ENCODE peak calls at places on chromosomes 4 and X, in nine cellular contexts. M, B, D, I, F, E, W, K and Q are unnamed samples.
A peak's percentile ranks its signal among the peaks of the same experiment; 100 is the strongest.

GRCh38 chr4:76582817-76583087 is 147.7 kb downstream of the SHROOM3 start:
- DNase-seq in I (no peak), B (no peak), F (no peak), E (no peak), D (no peak), K (no peak), W (no peak), M (no peak), Q (no peak)

GRCh38 chrX:31353095-31353494 is 281.3 kb upstream of the FTHL17 start:
- DNase-seq in E (no peak), I (peak; percentile 76), W (no peak), F (no peak), B (no peak), K (peak; percentile 83), M (no peak), D (no peak), Q (no peak)

GRCh38 chr4:41212221-41213203 is 1.8 kb downstream of the APBB2 start:
- DNase-seq in D (no peak), F (peak; percentile 86), W (no peak), M (no peak), I (peak; percentile 71), E (no peak), B (peak; percentile 32), K (peak; percentile 72), Q (no peak)

GRCh38 chrX:13151806-13152510 is 107.5 kb upstream of the FAM9C start:
- DNase-seq in W (no peak), E (peak; percentile 22), K (no peak), D (no peak), I (peak; percentile 76), M (no peak), B (no peak), F (peak; percentile 33), Q (peak; percentile 14)

GRCh38 chrX:141879616-141880015 is 24.1 kb upstream of the MAGEC1 start:
- DNase-seq in E (no peak), M (no peak), B (no peak), K (no peak), D (no peak), W (no peak), F (no peak), I (no peak), Q (no peak)

GRCh38 chr4:139658185-139658584 is 7.4 kb upstream of the MGST2 start:
- DNase-seq in M (no peak), B (no peak), E (no peak), K (no peak), D (no peak), I (no peak), W (no peak), F (no peak), Q (no peak)

GRCh38 chr4:112523008-112523440 is 7.0 kb upstream of the NEUROG2 start:
- DNase-seq in B (no peak), M (no peak), I (peak; percentile 57), K (peak; percentile 29), W (peak; percentile 59), E (no peak), F (peak; percentile 49), D (no peak), Q (no peak)

GRCh38 chr4:1192091-1192492 is 19.7 kb upstream of the SPON2 start:
- DNase-seq in E (no peak), K (peak; percentile 86), D (no peak), I (peak; percentile 97), B (peak; percentile 76), W (no peak), M (no peak), F (peak; percentile 93), Q (no peak)

GRCh38 chrX:153973127-153974002 is 811 bp downstream of the TMEM187 start:
- DNase-seq in D (no peak), E (no peak), M (no peak), I (no peak), W (no peak), F (no peak), B (no peak), K (no peak), Q (no peak)

GRCh38 chr4:957581-958313 is 15.6 kb downstream of the DGKQ start:
- DNase-seq in D (no peak), M (no peak), F (no peak), I (no peak), E (no peak), K (no peak), B (no peak), W (no peak), Q (no peak)

GRCh38 chrX:4193500-4193899 is 480.1 kb upstream of the PRKX start:
- DNase-seq in D (no peak), E (no peak), B (no peak), K (no peak), I (no peak), M (no peak), F (no peak), W (no peak), Q (no peak)

GRCh38 chr4:38800956-38801450 is 3.6 kb downstream of the TLR1 start:
- DNase-seq in E (no peak), F (no peak), K (no peak), D (no peak), B (no peak), W (no peak), M (no peak), I (peak; percentile 25), Q (no peak)

GRCh38 chr4:71241467-71242401 is 97.1 kb upstream of the SLC4A4 start:
- DNase-seq in D (no peak), W (no peak), E (no peak), M (no peak), B (no peak), K (no peak), F (no peak), I (no peak), Q (no peak)

GRCh38 chr4:155667538-155668511 is 1.2 kb downstream of the GUCY1A1 start:
- DNase-seq in W (peak; percentile 53), B (peak; percentile 26), M (no peak), I (peak; percentile 39), K (peak; percentile 47), E (no peak), D (no peak), F (peak; percentile 66), Q (no peak)

GRCh38 chrX:34612036-34612435 is 45.0 kb downstream of the TMEM47 start:
- DNase-seq in E (no peak), I (peak; percentile 4), B (no peak), M (no peak), F (peak; percentile 67), K (no peak), W (no peak), D (no peak), Q (no peak)

GRCh38 chr4:167021545-167022155 is 212.6 kb downstream of the SPOCK3 start:
- DNase-seq in K (peak; percentile 52), I (peak; percentile 39), E (peak; percentile 18), M (peak; percentile 10), D (no peak), F (peak; percentile 70), B (peak; percentile 66), W (peak; percentile 75), Q (peak; percentile 56)

GRCh38 chrX:153931748-153932147 is 3.1 kb downstream of the NAA10 start:
- DNase-seq in D (no peak), F (no peak), B (no peak), W (no peak), I (no peak), M (no peak), K (no peak), E (no peak), Q (no peak)

GRCh38 chr4:185343726-185344581 is 51.8 kb downstream of the LRP2BP start:
- DNase-seq in W (no peak), K (peak; percentile 5), M (no peak), I (peak; percentile 71), B (no peak), F (peak; percentile 57), D (no peak), E (no peak), Q (no peak)

GRCh38 chrX:37787353-37787869 is 7.6 kb downstream of the CYBB start:
- DNase-seq in E (no peak), M (no peak), K (no peak), I (no peak), W (no peak), D (no peak), F (no peak), B (no peak), Q (no peak)

GRCh38 chr4:186981161-186981560 is 257.5 kb upstream of the FAT1 start:
- DNase-seq in K (no peak), M (no peak), I (peak; percentile 17), W (no peak), E (no peak), F (no peak), B (no peak), D (no peak), Q (no peak)

GRCh38 chr4:118684873-118685811 is at the start of gene METTL14:
- DNase-seq in W (peak; percentile 87), M (peak; percentile 85), B (peak; percentile 91), F (peak; percentile 94), I (peak; percentile 86), K (peak; percentile 88), E (peak; percentile 79), D (peak; percentile 75), Q (peak; percentile 90)

GRCh38 chrX:135707880-135708279 is 5.6 kb upstream of the CT45A1 start:
- DNase-seq in M (no peak), K (no peak), I (no peak), W (no peak), F (peak; percentile 7), E (no peak), B (no peak), D (no peak), Q (peak; percentile 5)

GRCh38 chr4:150173420-150173819 is 95.2 kb downstream of the DCLK2 start:
- DNase-seq in M (no peak), B (no peak), I (peak; percentile 72), K (no peak), E (no peak), D (no peak), F (peak; percentile 76), W (no peak), Q (no peak)

GRCh38 chr4:71270901-71271300 is 67.9 kb upstream of the SLC4A4 start:
- DNase-seq in I (no peak), W (peak; percentile 14), M (no peak), E (peak; percentile 21), K (no peak), F (peak; percentile 4), B (no peak), D (no peak), Q (no peak)

GRCh38 chr4:56978750-56979303 is at the start of gene POLR2B:
- DNase-seq in K (peak; percentile 91), F (peak; percentile 95), M (peak; percentile 88), B (peak; percentile 92), D (peak; percentile 80), I (peak; percentile 87), W (peak; percentile 95), E (peak; percentile 69), Q (peak; percentile 93)

GRCh38 chr4:151646322-151646721 is 114.5 kb downstream of the GATB start:
- DNase-seq in E (no peak), M (no peak), K (no peak), B (no peak), I (no peak), W (no peak), D (no peak), F (no peak), Q (no peak)

GRCh38 chr4:22897520-22898108 is 204.9 kb downstream of the GBA3 start:
- DNase-seq in B (no peak), M (no peak), F (peak; percentile 2), I (peak; percentile 9), W (peak; percentile 35), E (peak; percentile 0), D (no peak), K (peak; percentile 4), Q (peak; percentile 13)